ENCODE peak calls at places on chromosomes 5 and 9, in six cellular contexts. M is K562, E is HCT116, R is HepG2, J is GM12878, G is H1. I is an unnamed sample.

GRCh38 chr5:14337603-14338002 is 194.5 kb downstream of the TRIO start:
- DNase-seq in M (no peak), E (no peak), R (no peak), J (no peak), G (no peak), I (no peak)

GRCh38 chr9:27865031-27865438 is 291.8 kb upstream of the C9orf72 start:
- DNase-seq in M (no peak), E (no peak), R (no peak), J (no peak), G (no peak), I (no peak)

GRCh38 chr9:109319631-109320233 is 1.1 kb downstream of the EPB41L4B start:
- DNase-seq in M (no peak), E (no peak), R (no peak), J (no peak), G (no peak), I (no peak)

GRCh38 chr5:133635051-133635450 is 22.7 kb upstream of the FSTL4 start:
- DNase-seq in M (no peak), E (no peak), R (no peak), J (no peak), G (no peak), I (no peak)

GRCh38 chr9:16535555-16535954 is 334.9 kb downstream of the BNC2 start:
- DNase-seq in M (no peak), E (no peak), R (no peak), J (no peak), G (no peak), I (no peak)

GRCh38 chr5:14109041-14109747 is 33.9 kb upstream of the TRIO start:
- DNase-seq in M (no peak), E (no peak), R (no peak), J (peak; percentile 71), G (no peak), I (no peak)

GRCh38 chr5:129243058-129243457 is 148.5 kb downstream of the ISOC1 start:
- DNase-seq in M (no peak), E (no peak), R (no peak), J (no peak), G (no peak), I (no peak)

GRCh38 chr5:139361821-139362429 is 20.3 kb downstream of the PAIP2 start:
- DNase-seq in M (no peak), E (no peak), R (no peak), J (no peak), G (no peak), I (no peak)

GRCh38 chr9:504921-505821 is 290.5 kb downstream of the DOCK8 start:
- DNase-seq in M (no peak), E (no peak), R (no peak), J (no peak), G (no peak), I (no peak)

GRCh38 chr5:172179032-172179989 is 8.7 kb downstream of the STK10 start:
- DNase-seq in M (no peak), E (no peak), R (no peak), J (peak; percentile 71), G (no peak), I (no peak)

GRCh38 chr5:37710965-37711364 is 128.9 kb downstream of the GDNF start:
- DNase-seq in M (no peak), E (no peak), R (no peak), J (no peak), G (no peak), I (no peak)

DNA sequence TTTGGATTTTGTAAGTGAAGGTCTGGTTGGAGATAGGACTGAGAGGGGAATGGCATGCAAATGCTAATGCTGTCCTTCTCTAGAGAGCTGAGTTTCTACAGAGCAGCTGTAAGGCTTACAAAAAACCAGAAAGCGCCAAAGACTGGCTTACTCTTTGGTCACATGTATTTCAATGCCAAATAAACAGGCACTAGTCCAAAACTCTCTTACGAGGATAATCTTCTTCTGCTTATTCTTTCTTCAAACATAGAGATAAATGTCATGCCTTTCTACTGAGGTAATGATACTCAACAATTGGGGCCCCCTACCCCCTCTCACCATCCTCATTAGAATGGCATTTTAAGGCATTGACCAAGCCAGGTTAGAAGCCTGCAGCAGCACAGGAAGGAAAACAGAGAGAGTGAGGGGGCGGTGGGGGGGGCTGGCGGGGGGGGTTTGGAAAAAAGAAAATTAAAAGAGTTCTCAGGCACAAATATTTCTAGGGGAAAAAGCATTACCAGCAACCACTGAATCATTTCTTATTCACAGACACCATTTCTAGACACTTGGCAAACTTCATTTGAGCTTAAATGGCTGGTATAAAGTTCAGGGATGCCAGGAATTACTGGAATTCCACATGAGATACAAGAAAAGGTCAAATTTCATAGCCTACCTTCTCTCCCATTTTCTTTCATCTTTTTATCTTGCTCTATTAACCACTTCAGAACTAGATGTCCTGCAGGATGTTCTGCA is 34.0 kb downstream of the PUM3 start:
- DNase-seq in M (no peak), E (no peak), R (peak; percentile 89), J (no peak), G (peak; percentile 57), I (peak; percentile 65)
- TF ChIP-seq ZNF274 in M (no peak), E (no peak), R (no peak), J (no peak), G (no peak), I (no peak)

GRCh38 chr5:176540476-176540899 is 3.3 kb upstream of the RNF44 start:
- DNase-seq in M (peak; percentile 41), E (no peak), R (no peak), J (no peak), G (no peak), I (no peak)
- H3K4me1 ChIP-seq in M (peaks cover 54% of the 10 kb centered on the region), E (peaks cover 58% of the 10 kb centered on the region), R (peaks cover 62% of the 10 kb centered on the region), J (peaks cover 17% of the 10 kb centered on the region), G (peaks cover 19% of the 10 kb centered on the region), I (peaks cover 14% of the 10 kb centered on the region)

GRCh38 chr9:121196389-121196788 is 5.3 kb downstream of the RAB14 start:
- DNase-seq in M (peak; percentile 48), E (no peak), R (no peak), J (no peak), G (no peak), I (no peak)
- H3K4me3 ChIP-seq in M (no peak overlapping the region), E (no peak overlapping the region), R (no peak overlapping the region), J (peak overlapping the region; percentile 38), G (no peak overlapping the region), I (no peak overlapping the region)

GRCh38 chr9:99457981-99458380 is 235.9 kb downstream of the SEC61B start:
- DNase-seq in M (no peak), E (no peak), R (no peak), J (no peak), G (no peak), I (no peak)
- TF ChIP-seq ZNF274 in M (no peak), E (no peak), R (no peak), J (no peak), G (no peak), I (no peak)

GRCh38 chr5:119335261-119335677 is 20.6 kb upstream of the TNFAIP8 start:
- DNase-seq in M (no peak), E (no peak), R (no peak), J (no peak), G (no peak), I (no peak)

GRCh38 chr5:119331566-119332095 is 24.2 kb upstream of the TNFAIP8 start:
- DNase-seq in M (peak; percentile 73), E (no peak), R (no peak), J (no peak), G (no peak), I (no peak)

GRCh38 chr5:119332978-119333401 is 22.8 kb upstream of the TNFAIP8 start:
- DNase-seq in M (no peak), E (no peak), R (no peak), J (no peak), G (no peak), I (no peak)

GRCh38 chr5:119336262-119336661 is 19.6 kb upstream of the TNFAIP8 start:
- DNase-seq in M (no peak), E (no peak), R (no peak), J (no peak), G (no peak), I (no peak)

GRCh38 chr5:119333421-119333851 is 22.4 kb upstream of the TNFAIP8 start:
- DNase-seq in M (no peak), E (no peak), R (no peak), J (no peak), G (no peak), I (no peak)
- H3K4me1 ChIP-seq in M (peaks cover 30% of the 10 kb centered on the region), E (no peaks in the 10 kb centered on the region), R (peaks cover 13% of the 10 kb centered on the region), J (peaks cover 51% of the 10 kb centered on the region), G (peaks cover 6% of the 10 kb centered on the region), I (peaks cover 6% of the 10 kb centered on the region)

GRCh38 chr9:101029300-101030021 is 934 bp downstream of the PLPPR1 start:
- DNase-seq in M (no peak), E (no peak), R (no peak), J (no peak), G (no peak), I (no peak)
- H3K4me3 ChIP-seq in M (no peak overlapping the region), E (no peak overlapping the region), R (peak overlapping the region; percentile 89), J (no peak overlapping the region), G (peak overlapping the region; percentile 80), I (peak overlapping the region; percentile 86)

GRCh38 chr5:157113007-157113406 is 4.2 kb upstream of the HAVCR2 start:
- DNase-seq in M (no peak), E (no peak), R (no peak), J (no peak), G (no peak), I (no peak)

GRCh38 chr5:157109744-157110143 is 900 bp upstream of the HAVCR2 start:
- DNase-seq in M (no peak), E (no peak), R (no peak), J (peak; percentile 59), G (no peak), I (no peak)

GRCh38 chr5:157107508-157107907 is 1.3 kb downstream of the HAVCR2 start:
- DNase-seq in M (no peak), E (no peak), R (no peak), J (no peak), G (no peak), I (no peak)

GRCh38 chr5:157106668-157107461 is 2.0 kb downstream of the HAVCR2 start:
- DNase-seq in M (no peak), E (no peak), R (no peak), J (peak; percentile 15), G (no peak), I (no peak)

DNA sequence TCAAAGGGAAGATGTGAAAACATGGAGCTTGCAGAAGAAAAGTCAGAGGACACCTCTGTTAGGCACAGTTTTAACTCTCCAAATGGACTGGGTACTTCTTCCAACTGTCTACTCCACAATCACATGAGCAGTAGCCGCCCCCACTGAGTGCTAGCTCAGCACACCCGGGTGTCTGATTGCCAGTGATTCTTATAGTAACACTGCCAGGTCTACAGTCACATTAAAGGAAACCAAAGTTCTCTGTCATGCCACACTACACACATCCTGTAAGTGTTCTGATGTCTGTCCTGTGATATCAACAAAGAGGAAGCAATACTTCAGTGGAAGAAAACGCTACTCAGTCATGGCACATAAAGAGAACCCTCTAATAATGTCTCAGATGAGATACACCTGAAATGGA is at the start of gene HAVCR2:
- DNase-seq in M (no peak), E (no peak), R (no peak), J (peak; percentile 83), G (no peak), I (no peak)
- TF ChIP-seq ZNF274 in M (no peak), E (no peak), R (no peak), J (no peak), G (no peak), I (no peak)